ENCODE peak calls at places on chromosomes 6 and 20, in four cellular contexts. One of them, this sample, is unnamed.

GRCh38 chr20:12171927-12172581 is 254.4 kb downstream of the BTBD3 start:
- DNase-seq in IMR-90: peak; percentile 84
- DNase-seq in AG09309: peak; percentile 62
- DNase-seq in activated CD8-positive, alpha-beta T cell treated with anti-CD3 and anti-CD28 coated beads for 36 hours: no peak
- DNase-seq in this sample: no peak

GRCh38 chr6:87126501-87126900 is 28.9 kb upstream of the ZNF292 start:
- DNase-seq in IMR-90: no peak
- DNase-seq in AG09309: no peak
- DNase-seq in activated CD8-positive, alpha-beta T cell treated with anti-CD3 and anti-CD28 coated beads for 36 hours: no peak
- DNase-seq in this sample: no peak

GRCh38 chr20:6140947-6141346 is 18.1 kb upstream of the FERMT1 start:
- DNase-seq in IMR-90: no peak
- DNase-seq in AG09309: no peak
- DNase-seq in activated CD8-positive, alpha-beta T cell treated with anti-CD3 and anti-CD28 coated beads for 36 hours: peak; percentile 27
- DNase-seq in this sample: no peak

GRCh38 chr6:151514000-151514730 is 20.3 kb downstream of the CCDC170 start:
- DNase-seq in IMR-90: no peak
- DNase-seq in AG09309: no peak
- DNase-seq in activated CD8-positive, alpha-beta T cell treated with anti-CD3 and anti-CD28 coated beads for 36 hours: no peak
- DNase-seq in this sample: no peak

GRCh38 chr6:88013015-88013414 is 34.6 kb upstream of the SPACA1 start:
- DNase-seq in IMR-90: no peak
- DNase-seq in AG09309: no peak
- DNase-seq in activated CD8-positive, alpha-beta T cell treated with anti-CD3 and anti-CD28 coated beads for 36 hours: peak; percentile 11
- DNase-seq in this sample: no peak

GRCh38 chr6:133466666-133467065 is 225.5 kb downstream of the EYA4 start:
- DNase-seq in IMR-90: peak; percentile 49
- DNase-seq in AG09309: no peak
- DNase-seq in activated CD8-positive, alpha-beta T cell treated with anti-CD3 and anti-CD28 coated beads for 36 hours: no peak
- DNase-seq in this sample: no peak

GRCh38 chr6:31945507-31946369 is at the start of gene CFB:
- DNase-seq in IMR-90: peak; percentile 86
- DNase-seq in AG09309: peak; percentile 46
- DNase-seq in activated CD8-positive, alpha-beta T cell treated with anti-CD3 and anti-CD28 coated beads for 36 hours: peak; percentile 10
- DNase-seq in this sample: no peak

GRCh38 chr20:22106308-22106938 is 401.0 kb downstream of the PAX1 start:
- DNase-seq in IMR-90: no peak
- DNase-seq in AG09309: peak; percentile 18
- DNase-seq in activated CD8-positive, alpha-beta T cell treated with anti-CD3 and anti-CD28 coated beads for 36 hours: no peak
- DNase-seq in this sample: no peak

GRCh38 chr6:34045698-34046097 is 100.2 kb downstream of the GRM4 start:
- DNase-seq in IMR-90: no peak
- DNase-seq in AG09309: no peak
- DNase-seq in activated CD8-positive, alpha-beta T cell treated with anti-CD3 and anti-CD28 coated beads for 36 hours: no peak
- DNase-seq in this sample: no peak

GRCh38 chr20:54131675-54132611 is 41.8 kb downstream of the CYP24A1 start:
- DNase-seq in IMR-90: no peak
- DNase-seq in AG09309: no peak
- DNase-seq in activated CD8-positive, alpha-beta T cell treated with anti-CD3 and anti-CD28 coated beads for 36 hours: no peak
- DNase-seq in this sample: no peak

GRCh38 chr6:95601133-95601532 is 23.8 kb downstream of the MANEA start:
- DNase-seq in IMR-90: peak; percentile 81
- DNase-seq in AG09309: no peak
- DNase-seq in activated CD8-positive, alpha-beta T cell treated with anti-CD3 and anti-CD28 coated beads for 36 hours: no peak
- DNase-seq in this sample: no peak

GRCh38 chr6:47476794-47477496 is 644 bp upstream of the CD2AP start:
- DNase-seq in IMR-90: no peak
- DNase-seq in AG09309: no peak
- DNase-seq in activated CD8-positive, alpha-beta T cell treated with anti-CD3 and anti-CD28 coated beads for 36 hours: no peak
- DNase-seq in this sample: no peak

GRCh38 chr6:26598267-26598666 is 1.5 kb downstream of the ABT1 start:
- DNase-seq in IMR-90: no peak
- DNase-seq in AG09309: no peak
- DNase-seq in activated CD8-positive, alpha-beta T cell treated with anti-CD3 and anti-CD28 coated beads for 36 hours: no peak
- DNase-seq in this sample: no peak

GRCh38 chr6:89689732-89690131 is 51.2 kb upstream of the LYRM2 start:
- DNase-seq in IMR-90: no peak
- DNase-seq in AG09309: no peak
- DNase-seq in activated CD8-positive, alpha-beta T cell treated with anti-CD3 and anti-CD28 coated beads for 36 hours: no peak
- DNase-seq in this sample: no peak

GRCh38 chr6:125858427-125859320 is 67.9 kb downstream of the NCOA7 start:
- DNase-seq in IMR-90: peak; percentile 80
- DNase-seq in AG09309: no peak
- DNase-seq in activated CD8-positive, alpha-beta T cell treated with anti-CD3 and anti-CD28 coated beads for 36 hours: peak; percentile 38
- DNase-seq in this sample: peak; percentile 25

GRCh38 chr6:33981421-33981820 is 164.5 kb downstream of the GRM4 start:
- DNase-seq in IMR-90: no peak
- DNase-seq in AG09309: no peak
- DNase-seq in activated CD8-positive, alpha-beta T cell treated with anti-CD3 and anti-CD28 coated beads for 36 hours: no peak
- DNase-seq in this sample: no peak

GRCh38 chr20:21971436-21971835 is 266.0 kb downstream of the PAX1 start:
- DNase-seq in IMR-90: no peak
- DNase-seq in AG09309: no peak
- DNase-seq in activated CD8-positive, alpha-beta T cell treated with anti-CD3 and anti-CD28 coated beads for 36 hours: no peak
- DNase-seq in this sample: no peak

GRCh38 chr20:11394145-11394833 is 523.4 kb upstream of the BTBD3 start:
- DNase-seq in IMR-90: peak; percentile 97
- DNase-seq in AG09309: peak; percentile 91
- DNase-seq in activated CD8-positive, alpha-beta T cell treated with anti-CD3 and anti-CD28 coated beads for 36 hours: no peak
- DNase-seq in this sample: no peak

GRCh38 chr6:35092362-35093117 is 48.6 kb downstream of the TCP11 start:
- DNase-seq in IMR-90: peak; percentile 79
- DNase-seq in AG09309: peak; percentile 82
- DNase-seq in activated CD8-positive, alpha-beta T cell treated with anti-CD3 and anti-CD28 coated beads for 36 hours: no peak
- DNase-seq in this sample: no peak

GRCh38 chr6:102619585-102619984 is 1226.1 kb downstream of the GRIK2 start:
- DNase-seq in IMR-90: peak; percentile 1
- DNase-seq in AG09309: no peak
- DNase-seq in activated CD8-positive, alpha-beta T cell treated with anti-CD3 and anti-CD28 coated beads for 36 hours: no peak
- DNase-seq in this sample: peak; percentile 2

GRCh38 chr20:33490023-33490933 is at the start of gene CBFA2T2:
- DNase-seq in IMR-90: peak; percentile 55
- DNase-seq in AG09309: peak; percentile 16
- DNase-seq in activated CD8-positive, alpha-beta T cell treated with anti-CD3 and anti-CD28 coated beads for 36 hours: peak; percentile 62
- DNase-seq in this sample: no peak

GRCh38 chr20:62355527-62356142 is 11.5 kb downstream of the LAMA5 start:
- DNase-seq in IMR-90: no peak
- DNase-seq in AG09309: no peak
- DNase-seq in activated CD8-positive, alpha-beta T cell treated with anti-CD3 and anti-CD28 coated beads for 36 hours: no peak
- DNase-seq in this sample: no peak

GRCh38 chr6:145690969-145691368 is 44.4 kb downstream of the EPM2A start:
- DNase-seq in IMR-90: no peak
- DNase-seq in AG09309: no peak
- DNase-seq in activated CD8-positive, alpha-beta T cell treated with anti-CD3 and anti-CD28 coated beads for 36 hours: no peak
- DNase-seq in this sample: no peak

GRCh38 chr6:143400258-143401059 is 50.0 kb downstream of the ADAT2 start:
- DNase-seq in IMR-90: no peak
- DNase-seq in AG09309: no peak
- DNase-seq in activated CD8-positive, alpha-beta T cell treated with anti-CD3 and anti-CD28 coated beads for 36 hours: peak; percentile 16
- DNase-seq in this sample: no peak

GRCh38 chr6:114108119-114109002 is 137.4 kb upstream of the HDAC2 start:
- DNase-seq in IMR-90: peak; percentile 68
- DNase-seq in AG09309: peak; percentile 31
- DNase-seq in activated CD8-positive, alpha-beta T cell treated with anti-CD3 and anti-CD28 coated beads for 36 hours: peak; percentile 57
- DNase-seq in this sample: peak; percentile 9

GRCh38 chr6:2763876-2764540 is 1.2 kb upstream of the WRNIP1 start:
- DNase-seq in IMR-90: no peak
- DNase-seq in AG09309: no peak
- DNase-seq in activated CD8-positive, alpha-beta T cell treated with anti-CD3 and anti-CD28 coated beads for 36 hours: no peak
- DNase-seq in this sample: no peak

GRCh38 chr6:2147737-2148448 is 97.5 kb downstream of the GMDS start:
- DNase-seq in IMR-90: peak; percentile 71
- DNase-seq in AG09309: no peak
- DNase-seq in activated CD8-positive, alpha-beta T cell treated with anti-CD3 and anti-CD28 coated beads for 36 hours: no peak
- DNase-seq in this sample: no peak

GRCh38 chr6:113371106-113371505 is 486.0 kb upstream of the MARCKS start:
- DNase-seq in IMR-90: no peak
- DNase-seq in AG09309: no peak
- DNase-seq in activated CD8-positive, alpha-beta T cell treated with anti-CD3 and anti-CD28 coated beads for 36 hours: no peak
- DNase-seq in this sample: no peak

GRCh38 chr6:145866449-145867401 is 52.1 kb upstream of the FBXO30 start:
- DNase-seq in IMR-90: no peak
- DNase-seq in AG09309: no peak
- DNase-seq in activated CD8-positive, alpha-beta T cell treated with anti-CD3 and anti-CD28 coated beads for 36 hours: peak; percentile 2
- DNase-seq in this sample: peak; percentile 15

GRCh38 chr6:11196511-11197174 is 35.8 kb downstream of the NEDD9 start:
- DNase-seq in IMR-90: peak; percentile 85
- DNase-seq in AG09309: peak; percentile 76
- DNase-seq in activated CD8-positive, alpha-beta T cell treated with anti-CD3 and anti-CD28 coated beads for 36 hours: no peak
- DNase-seq in this sample: no peak

GRCh38 chr20:52033313-52033712 is 158.3 kb downstream of the ZFP64 start:
- DNase-seq in IMR-90: peak; percentile 38
- DNase-seq in AG09309: no peak
- DNase-seq in activated CD8-positive, alpha-beta T cell treated with anti-CD3 and anti-CD28 coated beads for 36 hours: no peak
- DNase-seq in this sample: no peak

GRCh38 chr20:37383229-37383989 is 37.5 kb downstream of the SRC start:
- DNase-seq in IMR-90: peak; percentile 18
- DNase-seq in AG09309: no peak
- DNase-seq in activated CD8-positive, alpha-beta T cell treated with anti-CD3 and anti-CD28 coated beads for 36 hours: peak; percentile 66
- DNase-seq in this sample: no peak

GRCh38 chr20:51272392-51272791 is 249.5 kb upstream of the KCNG1 start:
- DNase-seq in IMR-90: peak; percentile 73
- DNase-seq in AG09309: peak; percentile 7
- DNase-seq in activated CD8-positive, alpha-beta T cell treated with anti-CD3 and anti-CD28 coated beads for 36 hours: no peak
- DNase-seq in this sample: no peak

GRCh38 chr20:48149887-48150286 is 364.6 kb upstream of the SULF2 start:
- DNase-seq in IMR-90: no peak
- DNase-seq in AG09309: no peak
- DNase-seq in activated CD8-positive, alpha-beta T cell treated with anti-CD3 and anti-CD28 coated beads for 36 hours: no peak
- DNase-seq in this sample: no peak

GRCh38 chr6:131054392-131055250 is 8.4 kb downstream of the EPB41L2 start:
- DNase-seq in IMR-90: no peak
- DNase-seq in AG09309: no peak
- DNase-seq in activated CD8-positive, alpha-beta T cell treated with anti-CD3 and anti-CD28 coated beads for 36 hours: no peak
- DNase-seq in this sample: no peak

GRCh38 chr6:8108031-8108660 is 5.8 kb upstream of the EEF1E1 start:
- DNase-seq in IMR-90: peak; percentile 99
- DNase-seq in AG09309: peak; percentile 51
- DNase-seq in activated CD8-positive, alpha-beta T cell treated with anti-CD3 and anti-CD28 coated beads for 36 hours: no peak
- DNase-seq in this sample: no peak

GRCh38 chr6:43060034-43060754 is 763 bp downstream of the KLC4 start:
- DNase-seq in IMR-90: no peak
- DNase-seq in AG09309: no peak
- DNase-seq in activated CD8-positive, alpha-beta T cell treated with anti-CD3 and anti-CD28 coated beads for 36 hours: no peak
- DNase-seq in this sample: no peak

GRCh38 chr6:150250826-150251225 is 108.0 kb downstream of the PPP1R14C start:
- DNase-seq in IMR-90: peak; percentile 72
- DNase-seq in AG09309: no peak
- DNase-seq in activated CD8-positive, alpha-beta T cell treated with anti-CD3 and anti-CD28 coated beads for 36 hours: no peak
- DNase-seq in this sample: no peak

GRCh38 chr6:33171096-33171888 is 21.0 kb downstream of the COL11A2 start:
- DNase-seq in IMR-90: no peak
- DNase-seq in AG09309: no peak
- DNase-seq in activated CD8-positive, alpha-beta T cell treated with anti-CD3 and anti-CD28 coated beads for 36 hours: no peak
- DNase-seq in this sample: no peak

GRCh38 chr20:8260837-8261241 is 128.8 kb downstream of the PLCB1 start:
- DNase-seq in IMR-90: no peak
- DNase-seq in AG09309: no peak
- DNase-seq in activated CD8-positive, alpha-beta T cell treated with anti-CD3 and anti-CD28 coated beads for 36 hours: no peak
- DNase-seq in this sample: no peak

GRCh38 chr6:20946890-20947289 is 412.6 kb downstream of the CDKAL1 start:
- DNase-seq in IMR-90: no peak
- DNase-seq in AG09309: no peak
- DNase-seq in activated CD8-positive, alpha-beta T cell treated with anti-CD3 and anti-CD28 coated beads for 36 hours: no peak
- DNase-seq in this sample: no peak

GRCh38 chr6:20952605-20953004 is 418.3 kb downstream of the CDKAL1 start:
- DNase-seq in IMR-90: peak; percentile 83
- DNase-seq in AG09309: peak; percentile 24
- DNase-seq in activated CD8-positive, alpha-beta T cell treated with anti-CD3 and anti-CD28 coated beads for 36 hours: no peak
- DNase-seq in this sample: no peak

GRCh38 chr6:20946037-20946436 is 411.8 kb downstream of the CDKAL1 start:
- DNase-seq in IMR-90: peak; percentile 53
- DNase-seq in AG09309: no peak
- DNase-seq in activated CD8-positive, alpha-beta T cell treated with anti-CD3 and anti-CD28 coated beads for 36 hours: peak; percentile 21
- DNase-seq in this sample: peak; percentile 35

GRCh38 chr6:20947977-20948376 is 413.7 kb downstream of the CDKAL1 start:
- DNase-seq in IMR-90: no peak
- DNase-seq in AG09309: no peak
- DNase-seq in activated CD8-positive, alpha-beta T cell treated with anti-CD3 and anti-CD28 coated beads for 36 hours: no peak
- DNase-seq in this sample: no peak

GRCh38 chr6:20948531-20948930 is 414.3 kb downstream of the CDKAL1 start:
- DNase-seq in IMR-90: no peak
- DNase-seq in AG09309: no peak
- DNase-seq in activated CD8-positive, alpha-beta T cell treated with anti-CD3 and anti-CD28 coated beads for 36 hours: no peak
- DNase-seq in this sample: no peak
- TF ChIP-seq CTCF in IMR-90: no peak
- TF ChIP-seq CTCF in AG09309: no peak
- TF ChIP-seq CTCF in activated CD8-positive, alpha-beta T cell treated with anti-CD3 and anti-CD28 coated beads for 36 hours: no peak
- TF ChIP-seq CTCF in this sample: no peak

DNA sequence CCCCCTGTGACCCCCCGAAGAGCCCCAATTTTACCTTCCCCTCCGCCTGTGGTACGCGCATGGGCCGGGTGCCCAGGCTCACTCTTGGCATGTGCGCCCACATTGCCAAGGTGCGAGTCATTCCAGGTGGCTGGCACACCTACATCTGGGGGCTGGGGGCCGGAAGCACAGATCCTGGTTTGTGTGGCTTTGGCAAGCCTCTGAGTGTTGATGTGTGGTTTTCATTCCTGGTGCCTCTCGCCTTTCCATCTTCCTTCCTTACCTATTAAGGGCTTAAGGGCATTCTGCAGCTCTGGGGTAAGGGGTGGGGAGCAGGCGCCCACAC is 380 bp upstream of the RNF39 start:
- DNase-seq in IMR-90: no peak
- DNase-seq in AG09309: no peak
- DNase-seq in activated CD8-positive, alpha-beta T cell treated with anti-CD3 and anti-CD28 coated beads for 36 hours: no peak
- DNase-seq in this sample: no peak
- TF ChIP-seq CTCF in IMR-90: no peak
- TF ChIP-seq CTCF in AG09309: no peak
- TF ChIP-seq CTCF in activated CD8-positive, alpha-beta T cell treated with anti-CD3 and anti-CD28 coated beads for 36 hours: no peak
- TF ChIP-seq CTCF in this sample: no peak

DNA sequence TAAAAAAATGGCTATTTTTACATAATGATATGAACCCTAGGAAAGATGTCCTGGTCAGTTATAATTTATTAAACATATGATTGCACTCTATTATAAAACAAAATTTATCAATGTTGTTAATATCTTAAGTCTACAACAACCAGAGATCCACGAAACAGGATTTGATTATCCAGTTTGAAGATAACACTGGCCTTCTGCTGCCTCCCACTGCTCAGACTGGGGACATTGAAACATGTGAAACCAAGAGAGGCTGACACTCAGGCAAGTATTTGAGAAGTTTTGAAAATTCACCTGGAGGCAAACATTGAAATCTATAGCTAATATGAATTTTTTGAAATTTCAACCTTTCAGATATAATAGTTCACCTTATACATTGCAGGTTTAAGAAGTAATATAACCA is 219.3 kb upstream of the HSF2 start:
- DNase-seq in IMR-90: peak; percentile 13
- DNase-seq in AG09309: peak; percentile 3
- DNase-seq in activated CD8-positive, alpha-beta T cell treated with anti-CD3 and anti-CD28 coated beads for 36 hours: no peak
- DNase-seq in this sample: no peak
- TF ChIP-seq CTCF in IMR-90: peak; percentile 34
- TF ChIP-seq CTCF in AG09309: peak; percentile 54
- TF ChIP-seq CTCF in activated CD8-positive, alpha-beta T cell treated with anti-CD3 and anti-CD28 coated beads for 36 hours: no peak
- TF ChIP-seq CTCF in this sample: no peak

GRCh38 chr6:117265425-117266266 is at the start of gene VGLL2:
- DNase-seq in IMR-90: peak; percentile 18
- DNase-seq in AG09309: no peak
- DNase-seq in activated CD8-positive, alpha-beta T cell treated with anti-CD3 and anti-CD28 coated beads for 36 hours: no peak
- DNase-seq in this sample: peak; percentile 60
- TF ChIP-seq CTCF in IMR-90: no peak
- TF ChIP-seq CTCF in AG09309: peak; percentile 0
- TF ChIP-seq CTCF in activated CD8-positive, alpha-beta T cell treated with anti-CD3 and anti-CD28 coated beads for 36 hours: no peak
- TF ChIP-seq CTCF in this sample: no peak